ENCODE peak calls at places on chromosome 3, in five cellular contexts. E is H9, Q is astrocyte, O is MM.1S, C is fibroblast of lung. A is an unnamed sample.
A peak's percentile ranks its signal among the peaks of the same experiment; 100 is the strongest.

GRCh38 chr3:43477600-43477999 is 144.2 kb downstream of the ANO10 start:
- DNase-seq in E (no peak), Q (no peak), O (no peak), C (no peak), A (no peak)

GRCh38 chr3:160395297-160395696 is 3.7 kb downstream of the IFT80 start:
- DNase-seq in E (no peak), Q (peak; percentile 87), O (no peak), C (peak; percentile 90), A (no peak)

GRCh38 chr3:175399156-175399840 is 540.2 kb downstream of the NAALADL2 start:
- DNase-seq in E (no peak), Q (no peak), O (no peak), C (no peak), A (no peak)

GRCh38 chr3:103085465-103085864 is 650.6 kb downstream of the ZPLD1 start:
- DNase-seq in E (no peak), Q (peak; percentile 15), O (peak; percentile 30), C (peak; percentile 46), A (no peak)

GRCh38 chr3:49531218-49531617 is 23.1 kb upstream of the BSN start:
- DNase-seq in E (no peak), Q (no peak), O (no peak), C (no peak), A (no peak)

GRCh38 chr3:34387831-34388564 is 589.6 kb downstream of the PDCD6IP start:
- DNase-seq in E (peak; percentile 36), Q (no peak), O (no peak), C (no peak), A (peak; percentile 7)

GRCh38 chr3:138781012-138781470 is 53.7 kb downstream of the PIK3CB start:
- DNase-seq in E (no peak), Q (no peak), O (peak; percentile 83), C (no peak), A (no peak)

GRCh38 chr3:15964605-15965061 is 166.9 kb upstream of the ANKRD28 start:
- DNase-seq in E (peak; percentile 39), Q (peak; percentile 54), O (no peak), C (peak; percentile 67), A (no peak)

GRCh38 chr3:182500294-182500693 is 293.0 kb upstream of the ATP11B start:
- DNase-seq in E (peak; percentile 91), Q (no peak), O (no peak), C (no peak), A (no peak)

GRCh38 chr3:146250449-146251382 is at the start of gene PLSCR4:
- DNase-seq in E (peak; percentile 47), Q (peak; percentile 62), O (peak; percentile 57), C (peak; percentile 81), A (peak; percentile 61)

GRCh38 chr3:129481783-129482332 is 41.8 kb downstream of the IFT122 start:
- DNase-seq in E (no peak), Q (peak; percentile 57), O (no peak), C (peak; percentile 70), A (no peak)

GRCh38 chr3:73448761-73449290 is 175.9 kb downstream of the PDZRN3 start:
- DNase-seq in E (no peak), Q (no peak), O (peak; percentile 90), C (no peak), A (no peak)

GRCh38 chr3:185778069-185778468 is 46.8 kb downstream of the IGF2BP2 start:
- DNase-seq in E (no peak), Q (no peak), O (no peak), C (no peak), A (no peak)

DNA sequence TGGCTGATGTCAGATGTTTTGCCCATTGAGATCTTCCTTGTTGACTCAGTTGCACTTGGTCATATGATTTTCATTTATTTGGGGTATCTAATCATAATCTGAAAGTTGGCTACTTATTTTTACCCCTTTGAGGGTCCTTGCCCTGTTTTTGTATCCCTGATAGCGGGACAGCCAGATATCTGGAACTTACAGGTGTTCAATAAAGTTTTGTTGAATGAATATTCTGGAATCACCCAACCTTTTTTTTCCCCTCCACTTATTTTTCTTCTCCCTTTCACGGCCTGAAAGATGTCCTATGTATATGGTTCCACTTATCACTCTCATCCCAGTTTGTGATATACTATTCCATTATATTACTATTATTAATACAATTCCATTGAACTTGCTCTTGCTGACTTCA is 12.8 kb downstream of the CTNNB1 start:
- DNase-seq in E (no peak), Q (no peak), O (no peak), C (no peak), A (no peak)
- H3K27ac ChIP-seq in E (no peak overlapping the region), Q (no peak overlapping the region), O (no peak overlapping the region), C (no peak overlapping the region), A (no peak overlapping the region)

GRCh38 chr3:120684896-120685295 is 2.9 kb upstream of the HGD start:
- DNase-seq in E (no peak), Q (no peak), O (no peak), C (no peak), A (no peak)

GRCh38 chr3:120683671-120684301 is 1.7 kb upstream of the HGD start:
- DNase-seq in E (no peak), Q (no peak), O (no peak), C (no peak), A (no peak)

GRCh38 chr3:120681506-120682038 is 467 bp downstream of the HGD start:
- DNase-seq in E (no peak), Q (no peak), O (no peak), C (no peak), A (no peak)

GRCh38 chr3:120682095-120682681 is at the start of gene HGD:
- DNase-seq in E (no peak), Q (no peak), O (no peak), C (no peak), A (no peak)

DNA sequence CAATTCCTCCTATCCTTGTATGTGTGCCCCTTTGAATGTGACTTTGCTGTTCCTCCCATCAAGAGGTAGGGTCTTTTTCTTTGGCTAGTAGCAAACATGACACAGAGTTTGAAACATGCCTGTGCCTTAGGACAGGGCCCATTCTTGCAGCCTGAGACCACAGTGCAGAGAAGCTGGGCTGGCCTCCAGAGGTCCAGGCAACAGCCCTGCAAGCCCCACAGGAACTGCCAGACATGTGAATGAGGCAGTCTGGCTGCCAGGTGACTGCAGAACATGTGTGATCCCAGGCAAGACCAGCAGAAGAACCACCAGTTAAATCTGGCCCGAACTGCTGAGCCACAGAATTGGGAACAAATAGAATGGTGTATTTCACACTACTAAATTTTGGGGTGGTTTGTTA is 1.2 kb upstream of the HGD start:
- DNase-seq in E (no peak), Q (peak; percentile 2), O (no peak), C (peak; percentile 22), A (no peak)
- H3K27ac ChIP-seq in E (no peak overlapping the region), Q (no peak overlapping the region), O (no peak overlapping the region), C (no peak overlapping the region), A (no peak overlapping the region)

GRCh38 chr3:177725165-177725564 is 527.9 kb upstream of the TBL1XR1 start:
- DNase-seq in E (no peak), Q (no peak), O (no peak), C (no peak), A (no peak)

GRCh38 chr3:177722386-177722785 is 525.1 kb upstream of the TBL1XR1 start:
- DNase-seq in E (no peak), Q (no peak), O (no peak), C (no peak), A (no peak)

GRCh38 chr3:177724020-177724638 is 526.8 kb upstream of the TBL1XR1 start:
- DNase-seq in E (no peak), Q (no peak), O (no peak), C (no peak), A (no peak)

GRCh38 chr3:177726807-177727206 is 529.5 kb upstream of the TBL1XR1 start:
- DNase-seq in E (no peak), Q (no peak), O (no peak), C (no peak), A (no peak)

GRCh38 chr3:177721864-177722370 is 524.6 kb upstream of the TBL1XR1 start:
- DNase-seq in E (no peak), Q (peak; percentile 14), O (no peak), C (peak; percentile 29), A (no peak)
- H3K27ac ChIP-seq in E (no peak overlapping the region), Q (no peak overlapping the region), O (no peak overlapping the region), C (no peak overlapping the region), A (no peak overlapping the region)

DNA sequence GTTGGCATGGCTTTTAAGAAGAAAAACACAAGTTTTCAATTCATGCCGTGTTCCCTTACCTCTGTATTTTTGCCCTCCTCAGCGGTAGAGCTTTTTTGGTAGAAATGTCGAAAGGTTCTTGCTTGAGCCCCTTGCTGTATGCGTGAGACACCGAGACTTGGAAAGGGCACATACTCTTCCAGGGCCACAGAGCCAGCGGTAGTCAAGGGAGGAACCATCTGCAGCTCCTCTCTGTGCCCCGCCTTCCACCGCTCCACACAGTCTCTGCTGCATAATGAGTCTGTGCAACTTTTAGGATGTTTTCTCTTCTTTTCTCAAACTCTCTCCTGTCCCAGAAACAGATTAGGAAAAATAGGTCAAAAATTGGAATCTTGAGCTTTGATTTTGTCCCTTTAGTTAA is 77.5 kb downstream of the LPP start:
- DNase-seq in E (no peak), Q (no peak), O (no peak), C (no peak), A (no peak)
- H3K27ac ChIP-seq in E (no peak overlapping the region), Q (peak overlapping the region; percentile 2), O (no peak overlapping the region), C (no peak overlapping the region), A (no peak overlapping the region)

DNA sequence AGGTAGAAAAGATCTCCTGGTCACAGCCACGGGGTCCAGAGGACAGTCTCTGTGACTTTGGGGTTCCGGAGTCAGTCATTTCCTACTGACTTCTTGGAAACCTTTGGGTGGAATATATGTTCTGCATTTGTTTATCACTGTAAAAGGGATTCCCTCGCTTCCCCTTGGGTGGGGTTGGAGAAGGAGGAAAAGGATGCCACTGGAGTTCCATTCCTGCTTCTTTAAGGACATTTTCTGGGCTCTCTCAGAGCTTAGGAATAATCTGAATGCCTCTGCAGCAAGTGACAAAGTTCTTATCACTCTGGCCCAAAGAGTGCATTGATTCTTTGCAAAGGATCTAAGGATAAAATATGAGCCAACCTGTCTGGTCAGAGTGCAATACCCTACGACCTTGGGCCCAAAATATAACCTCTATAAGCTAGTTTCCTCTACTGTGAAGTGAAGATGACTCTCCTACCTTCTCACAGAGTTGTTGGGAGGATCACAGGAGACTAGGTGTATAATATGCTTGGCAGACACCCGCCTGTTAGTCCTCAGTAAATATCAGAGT is 17.2 kb downstream of the ARHGEF3 start:
- DNase-seq in E (no peak), Q (no peak), O (no peak), C (no peak), A (no peak)
- H3K27ac ChIP-seq in E (no peak overlapping the region), Q (peak overlapping the region; percentile 30), O (peak overlapping the region; percentile 56), C (no peak overlapping the region), A (no peak overlapping the region)

GRCh38 chr3:9111349-9112265 is 137.8 kb downstream of the SRGAP3 start:
- DNase-seq in E (peak; percentile 75), Q (peak; percentile 24), O (no peak), C (peak; percentile 36), A (no peak)
- H3K27ac ChIP-seq in E (no peak overlapping the region), Q (no peak overlapping the region), O (no peak overlapping the region), C (no peak overlapping the region), A (peak overlapping the region; percentile 63)